ENCODE peak calls at places on chromosome 13, in six cellular contexts. S, K, Q, L, O and B are unnamed samples.

GRCh38 chr13:41587490-41587889 is 130.1 kb downstream of the RGCC start:
- DNase-seq in K (no peak), L (no peak), Q (no peak), O (no peak), S (no peak), B (no peak)

GRCh38 chr13:45468676-45469075 is 3.9 kb downstream of the COG3 start:
- DNase-seq in O (no peak), K (no peak), Q (no peak), L (no peak), S (no peak), B (no peak)

GRCh38 chr13:87129602-87130300 is 541.4 kb upstream of the SLITRK5 start:
- DNase-seq in L (no peak), Q (no peak), O (no peak), K (peak), S (no peak), B (no peak)

GRCh38 chr13:28283600-28283999 is 145.3 kb downstream of the PAN3 start:
- DNase-seq in K (no peak), S (no peak), Q (no peak), L (no peak), O (no peak), B (no peak)

GRCh38 chr13:33918199-33918932 is 100.4 kb downstream of the RFC3 start:
- DNase-seq in S (no peak), O (no peak), L (peak), Q (peak), K (peak), B (peak)

GRCh38 chr13:109785892-109786450 is 412 bp downstream of the IRS2 start:
- DNase-seq in Q (no peak), K (no peak), L (no peak), O (no peak), S (no peak), B (no peak)

GRCh38 chr13:30341815-30342570 is 34.6 kb upstream of the KATNAL1 start:
- DNase-seq in S (peak), Q (peak), K (peak), L (peak), O (peak), B (peak)

GRCh38 chr13:30963794-30964193 is 31.3 kb downstream of the TEX26 start:
- DNase-seq in K (peak), Q (no peak), O (peak), S (no peak), L (peak), B (no peak)

GRCh38 chr13:33263484-33263883 is 22.1 kb downstream of the STARD13 start:
- DNase-seq in O (no peak), S (no peak), L (no peak), Q (no peak), K (no peak), B (peak)

GRCh38 chr13:76245920-76246319 is 609.8 kb downstream of the LMO7 start:
- DNase-seq in L (peak), K (no peak), O (no peak), Q (no peak), S (no peak), B (no peak)

GRCh38 chr13:25329706-25330105 is 28.3 kb downstream of the NUP58 start:
- DNase-seq in K (peak), S (no peak), O (no peak), Q (peak), L (no peak), B (no peak)

GRCh38 chr13:21966014-21966413 is 295.1 kb downstream of the FGF9 start:
- DNase-seq in O (no peak), S (no peak), K (no peak), Q (no peak), L (no peak), B (no peak)

GRCh38 chr13:95083758-95084157 is 217.5 kb downstream of the ABCC4 start:
- DNase-seq in S (no peak), K (peak), L (no peak), O (no peak), Q (peak), B (peak)
- TF ChIP-seq CTCF in S (no peak), K (no peak), L (no peak), O (no peak), Q (no peak), B (no peak)

GRCh38 chr13:60654405-60654804 is 257.4 kb downstream of the TDRD3 start:
- DNase-seq in L (peak), K (no peak), Q (no peak), S (no peak), O (peak), B (peak)
- TF ChIP-seq CTCF in L (peak), K (peak), Q (no peak), S (peak), O (no peak), B (peak)

DNA sequence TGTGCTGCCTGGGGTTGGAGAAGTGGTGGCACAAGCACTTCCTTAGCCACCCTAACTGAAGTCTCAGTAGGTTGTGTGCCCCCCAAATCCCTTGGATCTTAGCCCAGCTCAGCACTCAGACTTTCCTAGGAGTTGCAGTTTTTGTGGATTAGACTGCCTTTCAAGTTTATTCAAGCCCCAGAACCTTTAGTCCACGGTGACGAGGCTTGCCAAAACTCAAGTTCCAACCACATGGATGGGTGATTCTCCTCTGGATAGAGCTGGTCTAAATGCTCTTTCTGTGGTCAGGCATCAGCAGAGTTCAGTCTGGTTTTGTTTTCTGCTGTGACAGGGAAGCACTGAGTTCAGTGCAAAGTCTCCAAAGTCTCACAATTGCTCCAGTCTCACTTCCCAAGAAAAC is 2858.7 kb downstream of the PCDH9 start:
- DNase-seq in S (no peak), O (no peak), K (no peak), L (no peak), Q (no peak), B (no peak)
- TF ChIP-seq CTCF in S (no peak), O (no peak), K (no peak), L (no peak), Q (no peak), B (no peak)

DNA sequence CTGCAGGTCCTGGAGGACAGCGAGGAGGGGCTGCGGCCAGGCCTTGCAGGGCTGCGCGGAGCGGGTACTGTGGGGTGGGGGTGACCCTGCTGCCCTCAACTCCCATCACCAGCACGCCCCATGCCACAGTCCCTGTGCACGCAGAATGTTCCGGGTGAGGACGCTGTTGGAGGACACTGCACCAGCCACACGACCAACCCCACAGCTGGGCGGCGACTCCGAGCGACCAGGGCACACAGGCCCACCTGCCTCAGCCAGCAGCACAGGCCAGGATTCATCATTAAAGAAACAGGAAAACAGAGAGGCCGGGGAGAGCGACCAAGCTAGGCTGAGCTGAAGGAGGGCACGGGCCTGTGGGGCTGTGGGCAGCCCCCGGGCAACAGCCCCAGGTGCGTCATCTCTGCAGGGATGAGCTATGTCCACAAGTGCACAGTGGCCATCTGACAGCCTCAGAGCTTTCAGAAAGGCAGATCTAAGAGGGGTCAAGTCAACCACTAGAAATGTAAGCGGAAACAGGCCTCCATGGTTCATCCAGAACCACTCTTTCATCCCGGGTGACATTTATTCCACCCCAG is 1.6 kb downstream of the GAS6 start:
- DNase-seq in L (no peak), Q (no peak), O (no peak), S (peak), K (no peak), B (no peak)
- TF ChIP-seq CTCF in L (no peak), Q (no peak), O (no peak), S (no peak), K (no peak), B (no peak)

GRCh38 chr13:89968468-89968867 is 1379.0 kb upstream of the MIR17HG start:
- DNase-seq in K (no peak), O (no peak), L (no peak), Q (no peak), S (no peak), B (no peak)

GRCh38 chr13:89966524-89966923 is 1381.0 kb upstream of the MIR17HG start:
- DNase-seq in Q (no peak), K (no peak), L (no peak), O (no peak), S (no peak), B (no peak)

GRCh38 chr13:89967701-89968100 is 1379.8 kb upstream of the MIR17HG start:
- DNase-seq in O (no peak), Q (no peak), K (no peak), L (no peak), S (no peak), B (no peak)

GRCh38 chr13:89969996-89970709 is 1377.3 kb upstream of the MIR17HG start:
- DNase-seq in Q (no peak), L (no peak), O (no peak), K (peak), S (no peak), B (no peak)

DNA sequence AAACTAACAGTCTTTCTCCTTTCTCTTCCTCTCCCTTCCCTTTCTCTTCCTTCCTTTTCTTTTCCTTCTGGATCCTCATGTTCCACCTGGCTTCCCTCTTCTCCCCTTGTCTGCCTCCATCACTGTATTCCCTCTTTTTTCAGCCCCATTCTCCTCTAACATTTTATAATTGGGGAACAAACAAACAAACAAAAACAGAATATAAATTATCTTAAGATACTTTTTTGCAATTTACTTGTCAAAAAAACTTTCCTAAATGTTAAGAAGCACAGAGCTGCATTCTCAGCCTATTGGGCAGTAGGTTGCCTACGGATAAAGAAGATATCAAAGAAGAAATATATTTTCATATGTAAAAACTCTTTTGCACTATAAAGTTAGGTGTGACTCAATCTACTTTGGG is 1382.2 kb upstream of the MIR17HG start:
- DNase-seq in L (no peak), Q (no peak), O (no peak), S (no peak), K (no peak), B (no peak)
- TF ChIP-seq CTCF in L (no peak), Q (no peak), O (no peak), S (no peak), K (no peak), B (no peak)